ENCODE peak calls at places on chromosome 9, in five cellular contexts. T, H, O, P and G are unnamed samples.

GRCh38 chr9:79012561-79012960 is 559.2 kb upstream of the TLE4 start:
- DNase-seq in T (no peak), H (peak), O (no peak), P (no peak), G (no peak)

GRCh38 chr9:134366223-134367031 is 40.2 kb downstream of the RXRA start:
- DNase-seq in T (no peak), H (peak), O (peak), P (no peak), G (peak)

GRCh38 chr9:36306481-36307306 is 48.4 kb upstream of the GNE start:
- DNase-seq in T (no peak), H (peak), O (no peak), P (no peak), G (no peak)

GRCh38 chr9:26863074-26863473 is 29.5 kb downstream of the CAAP1 start:
- DNase-seq in T (peak), H (peak), O (no peak), P (no peak), G (no peak)

GRCh38 chr9:77158772-77159513 is 18.4 kb upstream of the VPS13A start:
- DNase-seq in T (no peak), H (peak), O (no peak), P (no peak), G (no peak)

GRCh38 chr9:74083681-74084433 is 413.3 kb upstream of the RORB start:
- DNase-seq in T (no peak), H (no peak), O (no peak), P (no peak), G (no peak)

GRCh38 chr9:128118971-128119665 is 8.4 kb downstream of the PTGES2 start:
- DNase-seq in T (no peak), H (no peak), O (peak), P (no peak), G (no peak)

GRCh38 chr9:98899399-98900056 is 44.2 kb upstream of the COL15A1 start:
- DNase-seq in T (no peak), H (peak), O (no peak), P (no peak), G (no peak)

GRCh38 chr9:128733256-128733655 is 9.3 kb upstream of the ZDHHC12 start:
- DNase-seq in T (peak), H (peak), O (peak), P (no peak), G (peak)

GRCh38 chr9:87725356-87725899 is 491 bp upstream of the CTSL start:
- DNase-seq in T (no peak), H (peak), O (no peak), P (no peak), G (no peak)

GRCh38 chr9:107710552-107710951 is 221.0 kb upstream of the KLF4 start:
- DNase-seq in T (no peak), H (peak), O (no peak), P (no peak), G (no peak)

GRCh38 chr9:112278152-112278551 is 55.3 kb downstream of the PTBP3 start:
- DNase-seq in T (no peak), H (peak), O (no peak), P (no peak), G (no peak)